ENCODE peak calls at places on chromosomes 4 and X, in ten cellular contexts. One of them, this sample, is unnamed.

GRCh38 chr4:69749771-69750170 is 10.6 kb downstream of the SULT1B1 start:
- DNase-seq in endodermal cell: no peak
- DNase-seq in fibroblast of lung: peak; percentile 43
- DNase-seq in IMR-90: peak; percentile 2
- DNase-seq in GM12865: no peak
- DNase-seq in suprapubic skin: no peak
- DNase-seq in naive thymus-derived CD4-positive, alpha-beta T cell: no peak
- DNase-seq in right lobe of liver: no peak
- DNase-seq in tibial nerve: no peak
- DNase-seq in stomach: no peak
- DNase-seq in this sample: peak; percentile 81

GRCh38 chrX:96440941-96441340 is 243.7 kb upstream of the DIAPH2 start:
- DNase-seq in right lobe of liver: peak; percentile 73
- DNase-seq in suprapubic skin: no peak
- DNase-seq in fibroblast of lung: peak; percentile 39
- DNase-seq in IMR-90: no peak
- DNase-seq in endodermal cell: no peak
- DNase-seq in GM12865: no peak
- DNase-seq in stomach: no peak
- DNase-seq in naive thymus-derived CD4-positive, alpha-beta T cell: no peak
- DNase-seq in tibial nerve: peak; percentile 21
- DNase-seq in this sample: peak; percentile 49

GRCh38 chr4:90030953-90031352 is 96.2 kb upstream of the CCSER1 start:
- DNase-seq in right lobe of liver: no peak
- DNase-seq in endodermal cell: peak; percentile 57
- DNase-seq in tibial nerve: no peak
- DNase-seq in stomach: no peak
- DNase-seq in suprapubic skin: no peak
- DNase-seq in naive thymus-derived CD4-positive, alpha-beta T cell: no peak
- DNase-seq in GM12865: no peak
- DNase-seq in fibroblast of lung: no peak
- DNase-seq in IMR-90: no peak
- DNase-seq in this sample: peak; percentile 1

GRCh38 chrX:31483336-31483735 is 411.5 kb upstream of the FTHL17 start:
- DNase-seq in fibroblast of lung: peak; percentile 83
- DNase-seq in right lobe of liver: no peak
- DNase-seq in endodermal cell: no peak
- DNase-seq in GM12865: no peak
- DNase-seq in IMR-90: peak; percentile 79
- DNase-seq in suprapubic skin: no peak
- DNase-seq in stomach: no peak
- DNase-seq in tibial nerve: no peak
- DNase-seq in naive thymus-derived CD4-positive, alpha-beta T cell: no peak
- DNase-seq in this sample: peak; percentile 83

GRCh38 chrX:54794795-54795194 is 3.3 kb downstream of the ITIH6 start:
- DNase-seq in suprapubic skin: no peak
- DNase-seq in tibial nerve: no peak
- DNase-seq in IMR-90: no peak
- DNase-seq in GM12865: no peak
- DNase-seq in fibroblast of lung: no peak
- DNase-seq in right lobe of liver: no peak
- DNase-seq in stomach: no peak
- DNase-seq in naive thymus-derived CD4-positive, alpha-beta T cell: no peak
- DNase-seq in endodermal cell: no peak
- DNase-seq in this sample: no peak

GRCh38 chr4:3010998-3011397 is 47.6 kb downstream of the GRK4 start:
- DNase-seq in GM12865: no peak
- DNase-seq in endodermal cell: no peak
- DNase-seq in IMR-90: peak; percentile 78
- DNase-seq in suprapubic skin: peak; percentile 81
- DNase-seq in stomach: no peak
- DNase-seq in right lobe of liver: no peak
- DNase-seq in tibial nerve: peak; percentile 24
- DNase-seq in naive thymus-derived CD4-positive, alpha-beta T cell: no peak
- DNase-seq in fibroblast of lung: peak; percentile 86
- DNase-seq in this sample: peak; percentile 56

GRCh38 chr4:146051724-146052396 is 113.2 kb upstream of the ZNF827 start:
- DNase-seq in endodermal cell: no peak
- DNase-seq in GM12865: no peak
- DNase-seq in IMR-90: peak; percentile 72
- DNase-seq in right lobe of liver: no peak
- DNase-seq in fibroblast of lung: peak; percentile 56
- DNase-seq in naive thymus-derived CD4-positive, alpha-beta T cell: no peak
- DNase-seq in suprapubic skin: no peak
- DNase-seq in tibial nerve: no peak
- DNase-seq in stomach: no peak
- DNase-seq in this sample: peak; percentile 82

GRCh38 chrX:130984782-130985181 is 73.4 kb upstream of the ARHGAP36 start:
- DNase-seq in stomach: no peak
- DNase-seq in right lobe of liver: no peak
- DNase-seq in endodermal cell: no peak
- DNase-seq in tibial nerve: no peak
- DNase-seq in fibroblast of lung: peak; percentile 26
- DNase-seq in suprapubic skin: no peak
- DNase-seq in naive thymus-derived CD4-positive, alpha-beta T cell: no peak
- DNase-seq in IMR-90: no peak
- DNase-seq in GM12865: no peak
- DNase-seq in this sample: no peak

GRCh38 chr4:141329174-141329569 is 108.5 kb downstream of the ZNF330 start:
- DNase-seq in endodermal cell: no peak
- DNase-seq in IMR-90: peak; percentile 80
- DNase-seq in suprapubic skin: no peak
- DNase-seq in fibroblast of lung: peak; percentile 95
- DNase-seq in right lobe of liver: no peak
- DNase-seq in GM12865: no peak
- DNase-seq in naive thymus-derived CD4-positive, alpha-beta T cell: no peak
- DNase-seq in tibial nerve: peak; percentile 63
- DNase-seq in stomach: no peak
- DNase-seq in this sample: peak; percentile 76

GRCh38 chr4:138834029-138834428 is 181.6 kb upstream of the NOCT start:
- DNase-seq in stomach: no peak
- DNase-seq in right lobe of liver: no peak
- DNase-seq in fibroblast of lung: no peak
- DNase-seq in naive thymus-derived CD4-positive, alpha-beta T cell: no peak
- DNase-seq in endodermal cell: no peak
- DNase-seq in suprapubic skin: no peak
- DNase-seq in tibial nerve: no peak
- DNase-seq in IMR-90: no peak
- DNase-seq in GM12865: no peak
- DNase-seq in this sample: no peak

GRCh38 chrX:17616936-17617335 is 120.4 kb upstream of the SCML1 start:
- DNase-seq in naive thymus-derived CD4-positive, alpha-beta T cell: no peak
- DNase-seq in fibroblast of lung: no peak
- DNase-seq in suprapubic skin: no peak
- DNase-seq in right lobe of liver: no peak
- DNase-seq in stomach: no peak
- DNase-seq in IMR-90: no peak
- DNase-seq in tibial nerve: no peak
- DNase-seq in GM12865: no peak
- DNase-seq in endodermal cell: no peak
- DNase-seq in this sample: no peak

GRCh38 chrX:40176979-40177430 is 79.2 kb upstream of the BCOR start:
- DNase-seq in IMR-90: no peak
- DNase-seq in right lobe of liver: peak; percentile 48
- DNase-seq in naive thymus-derived CD4-positive, alpha-beta T cell: no peak
- DNase-seq in endodermal cell: peak; percentile 75
- DNase-seq in stomach: no peak
- DNase-seq in fibroblast of lung: no peak
- DNase-seq in GM12865: no peak
- DNase-seq in suprapubic skin: no peak
- DNase-seq in tibial nerve: no peak
- DNase-seq in this sample: peak; percentile 64

GRCh38 chrX:10989386-10989785 is 121.7 kb upstream of the HCCS start:
- DNase-seq in tibial nerve: no peak
- DNase-seq in stomach: no peak
- DNase-seq in GM12865: no peak
- DNase-seq in suprapubic skin: no peak
- DNase-seq in right lobe of liver: no peak
- DNase-seq in fibroblast of lung: no peak
- DNase-seq in IMR-90: no peak
- DNase-seq in naive thymus-derived CD4-positive, alpha-beta T cell: no peak
- DNase-seq in endodermal cell: peak; percentile 51
- DNase-seq in this sample: peak; percentile 13

GRCh38 chr4:11565213-11565612 is 136.5 kb upstream of the HS3ST1 start:
- DNase-seq in suprapubic skin: no peak
- DNase-seq in endodermal cell: no peak
- DNase-seq in IMR-90: no peak
- DNase-seq in stomach: no peak
- DNase-seq in naive thymus-derived CD4-positive, alpha-beta T cell: no peak
- DNase-seq in right lobe of liver: no peak
- DNase-seq in fibroblast of lung: no peak
- DNase-seq in GM12865: no peak
- DNase-seq in tibial nerve: no peak
- DNase-seq in this sample: no peak

GRCh38 chr4:168319486-168320019 is 1.0 kb upstream of the DDX60 start:
- DNase-seq in right lobe of liver: no peak
- DNase-seq in fibroblast of lung: no peak
- DNase-seq in IMR-90: no peak
- DNase-seq in naive thymus-derived CD4-positive, alpha-beta T cell: no peak
- DNase-seq in stomach: no peak
- DNase-seq in suprapubic skin: no peak
- DNase-seq in GM12865: no peak
- DNase-seq in tibial nerve: no peak
- DNase-seq in endodermal cell: no peak
- DNase-seq in this sample: no peak
- H3K4me3 ChIP-seq in right lobe of liver: no peak overlapping the region
- H3K4me3 ChIP-seq in fibroblast of lung: peak overlapping the region; percentile 76
- H3K4me3 ChIP-seq in IMR-90: no peak overlapping the region
- H3K4me3 ChIP-seq in naive thymus-derived CD4-positive, alpha-beta T cell: peak overlapping the region; percentile 88
- H3K4me3 ChIP-seq in stomach: peak overlapping the region; percentile 62
- H3K4me3 ChIP-seq in suprapubic skin: peak overlapping the region; percentile 65
- H3K4me3 ChIP-seq in GM12865: no peak overlapping the region
- H3K4me3 ChIP-seq in tibial nerve: no peak overlapping the region
- H3K4me3 ChIP-seq in endodermal cell: no peak overlapping the region
- H3K4me3 ChIP-seq in this sample: no peak overlapping the region

GRCh38 chr4:13298655-13299054 is 185.5 kb downstream of the RAB28 start:
- DNase-seq in right lobe of liver: no peak
- DNase-seq in naive thymus-derived CD4-positive, alpha-beta T cell: no peak
- DNase-seq in GM12865: no peak
- DNase-seq in IMR-90: peak; percentile 17
- DNase-seq in stomach: no peak
- DNase-seq in suprapubic skin: no peak
- DNase-seq in tibial nerve: no peak
- DNase-seq in endodermal cell: no peak
- DNase-seq in fibroblast of lung: peak; percentile 33
- DNase-seq in this sample: peak; percentile 40

GRCh38 chr4:13294961-13295605 is 189.1 kb downstream of the RAB28 start:
- DNase-seq in fibroblast of lung: no peak
- DNase-seq in endodermal cell: no peak
- DNase-seq in naive thymus-derived CD4-positive, alpha-beta T cell: no peak
- DNase-seq in tibial nerve: no peak
- DNase-seq in GM12865: no peak
- DNase-seq in right lobe of liver: no peak
- DNase-seq in suprapubic skin: no peak
- DNase-seq in stomach: no peak
- DNase-seq in IMR-90: no peak
- DNase-seq in this sample: no peak

GRCh38 chr4:13302876-13303275 is 181.3 kb downstream of the RAB28 start:
- DNase-seq in naive thymus-derived CD4-positive, alpha-beta T cell: no peak
- DNase-seq in fibroblast of lung: peak; percentile 27
- DNase-seq in tibial nerve: no peak
- DNase-seq in suprapubic skin: no peak
- DNase-seq in GM12865: no peak
- DNase-seq in stomach: no peak
- DNase-seq in IMR-90: no peak
- DNase-seq in right lobe of liver: no peak
- DNase-seq in endodermal cell: no peak
- DNase-seq in this sample: no peak

GRCh38 chr4:13299343-13299742 is 184.8 kb downstream of the RAB28 start:
- DNase-seq in endodermal cell: no peak
- DNase-seq in naive thymus-derived CD4-positive, alpha-beta T cell: no peak
- DNase-seq in IMR-90: no peak
- DNase-seq in tibial nerve: no peak
- DNase-seq in GM12865: no peak
- DNase-seq in right lobe of liver: no peak
- DNase-seq in fibroblast of lung: no peak
- DNase-seq in stomach: no peak
- DNase-seq in suprapubic skin: no peak
- DNase-seq in this sample: no peak
- H3K4me3 ChIP-seq in endodermal cell: no peak overlapping the region
- H3K4me3 ChIP-seq in naive thymus-derived CD4-positive, alpha-beta T cell: no peak overlapping the region
- H3K4me3 ChIP-seq in IMR-90: no peak overlapping the region
- H3K4me3 ChIP-seq in tibial nerve: no peak overlapping the region
- H3K4me3 ChIP-seq in GM12865: no peak overlapping the region
- H3K4me3 ChIP-seq in right lobe of liver: no peak overlapping the region
- H3K4me3 ChIP-seq in fibroblast of lung: no peak overlapping the region
- H3K4me3 ChIP-seq in stomach: no peak overlapping the region
- H3K4me3 ChIP-seq in suprapubic skin: no peak overlapping the region
- H3K4me3 ChIP-seq in this sample: no peak overlapping the region

DNA sequence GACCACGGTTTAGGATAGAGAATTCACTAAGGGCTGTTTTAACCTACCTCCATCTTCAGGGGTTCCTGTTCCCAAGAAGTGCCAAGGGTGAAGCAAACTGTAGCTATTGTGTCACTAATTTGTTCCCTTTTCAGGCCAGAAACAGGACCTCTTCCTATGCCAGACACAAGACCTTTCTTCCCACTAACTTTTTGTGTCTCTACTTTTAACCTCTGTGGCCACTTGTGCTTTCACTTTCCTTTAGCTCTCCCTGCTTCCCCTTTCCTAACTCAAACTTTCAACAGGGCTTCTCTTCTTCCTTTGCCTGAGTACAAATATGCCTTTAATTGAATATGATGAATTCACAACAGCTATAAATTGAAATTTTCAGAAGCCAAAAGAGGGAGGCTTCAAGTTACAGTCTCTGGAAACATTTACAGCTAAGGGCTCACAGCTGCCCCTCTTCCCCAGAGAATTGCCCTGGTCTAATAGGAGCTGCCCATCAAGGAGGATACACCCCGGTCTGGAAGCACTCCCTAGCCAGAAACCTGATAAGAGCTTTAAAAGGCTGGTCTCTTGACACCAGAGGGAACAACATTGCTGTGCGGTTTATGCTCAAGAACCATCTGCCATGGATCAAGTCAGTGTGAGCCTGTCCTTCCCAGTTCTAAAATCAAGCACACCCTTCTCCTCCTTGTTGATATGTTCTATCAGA is 61.7 kb upstream of the PLS3 start:
- DNase-seq in endodermal cell: no peak
- DNase-seq in stomach: no peak
- DNase-seq in right lobe of liver: no peak
- DNase-seq in suprapubic skin: no peak
- DNase-seq in GM12865: peak; percentile 45
- DNase-seq in naive thymus-derived CD4-positive, alpha-beta T cell: no peak
- DNase-seq in tibial nerve: no peak
- DNase-seq in fibroblast of lung: no peak
- DNase-seq in IMR-90: no peak
- DNase-seq in this sample: peak; percentile 44
- H3K4me3 ChIP-seq in endodermal cell: no peak overlapping the region
- H3K4me3 ChIP-seq in stomach: no peak overlapping the region
- H3K4me3 ChIP-seq in right lobe of liver: no peak overlapping the region
- H3K4me3 ChIP-seq in suprapubic skin: no peak overlapping the region
- H3K4me3 ChIP-seq in GM12865: no peak overlapping the region
- H3K4me3 ChIP-seq in naive thymus-derived CD4-positive, alpha-beta T cell: no peak overlapping the region
- H3K4me3 ChIP-seq in tibial nerve: no peak overlapping the region
- H3K4me3 ChIP-seq in fibroblast of lung: no peak overlapping the region
- H3K4me3 ChIP-seq in IMR-90: no peak overlapping the region
- H3K4me3 ChIP-seq in this sample: no peak overlapping the region

DNA sequence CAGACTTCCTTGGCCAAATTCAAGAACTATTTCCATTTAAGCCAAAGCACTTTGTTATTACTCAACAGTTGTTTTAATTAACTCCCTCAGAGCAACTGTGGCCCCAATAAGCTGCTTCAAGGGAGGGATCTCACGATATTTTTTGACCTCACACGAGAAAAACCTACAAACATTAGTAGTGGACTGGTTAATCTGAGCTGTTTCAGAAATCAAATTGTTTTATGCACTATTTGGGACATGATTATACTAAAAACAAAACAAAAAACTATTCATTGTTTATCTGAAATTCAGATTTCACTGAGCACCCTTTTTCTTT is 74.3 kb downstream of the DCHS2 start:
- DNase-seq in suprapubic skin: no peak
- DNase-seq in tibial nerve: no peak
- DNase-seq in IMR-90: no peak
- DNase-seq in right lobe of liver: no peak
- DNase-seq in naive thymus-derived CD4-positive, alpha-beta T cell: no peak
- DNase-seq in GM12865: no peak
- DNase-seq in fibroblast of lung: no peak
- DNase-seq in stomach: no peak
- DNase-seq in endodermal cell: no peak
- DNase-seq in this sample: no peak
- H3K4me3 ChIP-seq in suprapubic skin: peak overlapping the region; percentile 50
- H3K4me3 ChIP-seq in tibial nerve: no peak overlapping the region
- H3K4me3 ChIP-seq in IMR-90: no peak overlapping the region
- H3K4me3 ChIP-seq in right lobe of liver: no peak overlapping the region
- H3K4me3 ChIP-seq in naive thymus-derived CD4-positive, alpha-beta T cell: no peak overlapping the region
- H3K4me3 ChIP-seq in GM12865: peak overlapping the region; percentile 54
- H3K4me3 ChIP-seq in fibroblast of lung: peak overlapping the region; percentile 71
- H3K4me3 ChIP-seq in stomach: peak overlapping the region; percentile 50
- H3K4me3 ChIP-seq in endodermal cell: peak overlapping the region; percentile 84
- H3K4me3 ChIP-seq in this sample: peak overlapping the region; percentile 53

This sample was measured in choroid plexus epithelial cell.